ENCODE peak calls at places on chromosomes 12 and 14, in six cellular contexts. A, Y, T, X, R and K are unnamed samples.

GRCh38 chr12:10189653-10190052 is 10.8 kb downstream of the TMEM52B start:
- DNase-seq in A (no peak), Y (no peak), T (no peak), X (no peak), R (no peak), K (no peak)

GRCh38 chr12:89525002-89525823 is 617 bp upstream of the GALNT4 start:
- DNase-seq in A (peak; percentile 52), Y (peak; percentile 68), T (peak; percentile 27), X (peak; percentile 39), R (peak; percentile 36), K (no peak)

GRCh38 chr14:84877061-84877460 is 652.9 kb upstream of the FLRT2 start:
- DNase-seq in A (no peak), Y (no peak), T (no peak), X (no peak), R (no peak), K (no peak)

GRCh38 chr14:78340250-78340649 is 170.1 kb downstream of the NRXN3 start:
- DNase-seq in A (no peak), Y (no peak), T (no peak), X (no peak), R (no peak), K (no peak)

GRCh38 chr14:68972507-68973272 is 6.4 kb downstream of the ACTN1 start:
- DNase-seq in A (no peak), Y (no peak), T (peak; percentile 5), X (no peak), R (no peak), K (no peak)

GRCh38 chr12:52032431-52032796 is 18.8 kb upstream of the NR4A1 start:
- DNase-seq in A (peak; percentile 78), Y (peak; percentile 57), T (peak; percentile 83), X (peak; percentile 85), R (peak; percentile 60), K (no peak)

GRCh38 chr12:89709994-89710872 is 1.6 kb upstream of the ATP2B1 start:
- DNase-seq in A (peak; percentile 52), Y (peak; percentile 66), T (no peak), X (peak; percentile 74), R (peak; percentile 67), K (no peak)

GRCh38 chr12:26789731-26790644 is 43.0 kb downstream of the ITPR2 start:
- DNase-seq in A (no peak), Y (no peak), T (peak; percentile 52), X (no peak), R (no peak), K (peak; percentile 33)

GRCh38 chr14:80844872-80845271 is 96.7 kb downstream of the CEP128 start:
- DNase-seq in A (no peak), Y (no peak), T (no peak), X (no peak), R (no peak), K (no peak)

GRCh38 chr12:24960222-24960855 is 11.4 kb upstream of the BCAT1 start:
- DNase-seq in A (no peak), Y (no peak), T (peak; percentile 62), X (no peak), R (no peak), K (no peak)

GRCh38 chr14:26163761-26164160 is 434.1 kb downstream of the NOVA1 start:
- DNase-seq in A (no peak), Y (no peak), T (peak; percentile 36), X (no peak), R (no peak), K (no peak)

GRCh38 chr12:118377891-118378470 is 1.6 kb downstream of the SUDS3 start:
- DNase-seq in A (peak; percentile 74), Y (peak; percentile 45), T (peak; percentile 65), X (peak; percentile 67), R (peak; percentile 75), K (peak; percentile 47)

GRCh38 chr12:47356129-47356622 is 276.4 kb upstream of the AMIGO2 start:
- DNase-seq in A (no peak), Y (no peak), T (no peak), X (no peak), R (no peak), K (no peak)

GRCh38 chr12:56317675-56318074 is 1.9 kb upstream of the CNPY2 start:
- DNase-seq in A (no peak), Y (no peak), T (no peak), X (no peak), R (no peak), K (no peak)

GRCh38 chr14:93648440-93649168 is 139.7 kb downstream of the PRIMA1 start:
- DNase-seq in A (no peak), Y (no peak), T (no peak), X (no peak), R (no peak), K (peak; percentile 3)

GRCh38 chr12:116395381-116395780 is 117.9 kb upstream of the MED13L start:
- DNase-seq in A (no peak), Y (no peak), T (no peak), X (no peak), R (no peak), K (no peak)

GRCh38 chr12:83121886-83122622 is 435.3 kb downstream of the TMTC2 start:
- DNase-seq in A (no peak), Y (no peak), T (no peak), X (no peak), R (no peak), K (no peak)

GRCh38 chr12:120853188-120853587 is 51.0 kb downstream of the SPPL3 start:
- DNase-seq in A (no peak), Y (no peak), T (no peak), X (no peak), R (no peak), K (no peak)

GRCh38 chr14:26478967-26479366 is 118.9 kb downstream of the NOVA1 start:
- DNase-seq in A (no peak), Y (no peak), T (no peak), X (no peak), R (no peak), K (no peak)

GRCh38 chr12:50725011-50725899 is 38.6 kb upstream of the ATF1 start:
- DNase-seq in A (no peak), Y (no peak), T (peak; percentile 55), X (no peak), R (no peak), K (peak; percentile 26)

GRCh38 chr14:94816113-94816512 is 46.2 kb upstream of the GSC start:
- DNase-seq in A (no peak), Y (no peak), T (no peak), X (no peak), R (no peak), K (no peak)

GRCh38 chr12:79424109-79424721 is 266.5 kb downstream of the PAWR start:
- DNase-seq in A (no peak), Y (no peak), T (peak; percentile 95), X (no peak), R (no peak), K (peak; percentile 68)

GRCh38 chr12:122282066-122282465 is 15.8 kb upstream of the VPS33A start:
- DNase-seq in A (no peak), Y (no peak), T (peak; percentile 75), X (no peak), R (no peak), K (peak; percentile 24)

GRCh38 chr14:51044961-51045360 is 49.9 kb downstream of the TRIM9 start:
- DNase-seq in A (no peak), Y (no peak), T (no peak), X (no peak), R (no peak), K (no peak)

GRCh38 chr12:88401153-88401552 is 179.1 kb downstream of the KITLG start:
- DNase-seq in A (no peak), Y (no peak), T (peak; percentile 47), X (no peak), R (no peak), K (no peak)

DNA sequence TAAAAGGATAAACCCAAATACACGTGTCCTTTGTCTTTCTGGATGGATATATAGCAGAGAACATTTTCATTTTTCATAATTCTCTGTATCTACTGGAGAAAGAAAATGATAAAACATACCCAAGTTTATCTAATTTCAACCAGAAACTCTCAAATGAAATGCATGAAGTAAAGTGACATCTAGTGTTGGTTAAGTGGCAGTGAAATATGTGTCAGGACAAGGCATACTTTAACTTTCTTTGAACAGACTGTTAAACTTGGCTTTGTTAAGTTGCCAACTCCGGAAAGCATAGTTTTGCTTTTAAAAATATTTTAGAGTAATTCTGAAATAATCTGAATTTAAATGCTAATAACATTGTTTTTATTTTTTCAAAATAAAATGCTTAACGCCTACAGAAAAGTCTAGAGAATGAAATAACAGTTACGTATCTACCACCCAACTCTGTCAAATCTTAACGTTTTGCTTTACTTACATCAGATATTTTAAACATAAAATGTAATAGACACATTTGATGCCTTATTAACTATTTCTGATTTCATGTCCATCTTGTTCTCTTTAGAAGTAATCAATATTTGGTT is 25.2 kb upstream of the NTN4 start:
- DNase-seq in A (no peak), Y (no peak), T (peak; percentile 52), X (no peak), R (no peak), K (no peak)
- TF ChIP-seq CTCF in A (peak; percentile 61), Y (peak; percentile 74), T (peak; percentile 70), X (peak; percentile 81), R (peak; percentile 52), K (peak; percentile 45)

DNA sequence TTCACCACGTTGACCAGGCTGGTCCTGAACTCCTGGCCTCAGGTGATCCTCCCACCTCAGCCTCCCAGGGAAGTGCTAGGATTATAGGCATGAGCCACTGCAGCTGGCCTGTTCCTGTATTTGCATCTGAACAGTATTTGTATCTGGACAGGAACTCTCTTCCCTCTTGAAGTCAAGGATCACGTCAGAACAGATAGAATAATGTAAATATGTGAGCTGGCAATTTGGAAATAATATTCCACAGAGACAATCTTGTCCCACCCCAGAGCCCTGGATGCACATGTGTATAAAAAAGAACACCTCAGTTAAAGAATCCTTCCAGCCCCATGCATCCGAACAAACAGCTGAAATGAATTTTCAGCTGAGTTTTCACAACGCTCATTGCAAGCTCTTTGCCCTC is 118.3 kb downstream of the VEZT start:
- DNase-seq in A (no peak), Y (no peak), T (no peak), X (no peak), R (no peak), K (peak; percentile 44)
- H3K4me3 ChIP-seq in A (no peak overlapping the region), Y (no peak overlapping the region), T (no peak overlapping the region), X (no peak overlapping the region), R (no peak overlapping the region), K (peak overlapping the region; percentile 1)

DNA sequence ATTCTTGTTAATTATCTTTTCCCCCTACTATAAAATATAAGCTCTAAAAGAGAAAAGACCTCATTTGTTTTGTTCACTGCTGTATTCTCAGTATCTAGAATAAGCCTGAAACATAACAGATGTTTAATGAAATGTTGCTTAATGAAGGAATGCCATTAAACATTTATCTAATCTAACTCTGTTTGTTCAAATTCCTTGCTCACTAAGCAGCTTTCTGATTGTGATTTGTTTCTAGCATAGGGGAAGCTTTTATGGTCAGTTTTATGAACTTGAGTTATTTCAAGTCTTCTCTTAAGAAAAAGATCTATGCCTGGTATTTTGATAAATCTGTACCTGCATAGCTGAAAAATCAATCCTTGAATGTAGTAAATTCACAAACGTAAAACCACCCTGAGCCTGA is 308.6 kb downstream of the CCDC91 start:
- DNase-seq in A (no peak), Y (no peak), T (no peak), X (no peak), R (no peak), K (no peak)
- TF ChIP-seq CTCF in A (no peak), Y (no peak), T (no peak), X (no peak), R (no peak), K (no peak)

DNA sequence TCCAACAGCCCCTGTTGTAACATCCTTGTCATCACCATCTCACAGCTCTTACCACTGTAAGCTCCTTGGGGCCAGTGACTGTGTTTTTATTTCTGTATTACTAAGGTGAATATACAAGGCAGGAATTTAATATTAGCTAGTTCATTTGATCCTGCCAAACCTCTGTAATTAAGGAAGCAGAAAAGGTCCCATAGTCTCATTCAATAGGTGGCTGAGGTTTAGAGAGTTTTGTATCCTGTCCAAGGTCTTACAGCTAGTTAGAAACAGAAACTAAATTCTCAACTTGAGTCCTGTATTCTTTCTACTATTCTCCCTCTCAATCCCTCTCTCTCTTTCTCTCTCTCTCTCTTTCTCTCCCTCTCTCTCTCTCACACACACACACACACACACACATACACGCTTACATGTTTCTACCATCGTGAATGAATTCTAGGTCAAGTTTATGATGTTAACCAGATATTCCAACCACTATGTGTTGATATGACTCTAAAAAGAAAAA is 543 bp upstream of the GLIPR1 start:
- DNase-seq in A (no peak), Y (no peak), T (peak; percentile 93), X (no peak), R (no peak), K (no peak)
- H3K4me3 ChIP-seq in A (peak overlapping the region; percentile 47), Y (no peak overlapping the region), T (peak overlapping the region; percentile 78), X (peak overlapping the region; percentile 54), R (no peak overlapping the region), K (peak overlapping the region; percentile 48)